ENCODE peak calls at places on chromosomes 1 and 21, in five cellular contexts. One of them, this sample, is unnamed.

GRCh38 chr1:18636762-18637552 is 6.3 kb downstream of the PAX7 start:
- DNase-seq in IMR-90: no peak
- DNase-seq in ovary: no peak
- DNase-seq in uterus: no peak
- DNase-seq in adrenal gland: no peak
- DNase-seq in this sample: no peak

GRCh38 chr1:39566441-39567137 is 10.0 kb downstream of the PABPC4 start:
- DNase-seq in ovary: no peak
- DNase-seq in uterus: no peak
- DNase-seq in adrenal gland: no peak
- DNase-seq in IMR-90: no peak
- DNase-seq in this sample: no peak

GRCh38 chr1:92690212-92690906 is 94.5 kb downstream of the EVI5 start:
- DNase-seq in adrenal gland: no peak
- DNase-seq in IMR-90: no peak
- DNase-seq in ovary: no peak
- DNase-seq in uterus: no peak
- DNase-seq in this sample: no peak

GRCh38 chr1:81192647-81193642 is 607.8 kb upstream of the ADGRL2 start:
- DNase-seq in adrenal gland: peak
- DNase-seq in ovary: no peak
- DNase-seq in IMR-90: no peak
- DNase-seq in uterus: no peak
- DNase-seq in this sample: no peak

GRCh38 chr1:119966020-119966419 is 69.7 kb upstream of the ADAM30 start:
- DNase-seq in adrenal gland: no peak
- DNase-seq in uterus: no peak
- DNase-seq in ovary: no peak
- DNase-seq in IMR-90: peak
- DNase-seq in this sample: no peak

GRCh38 chr1:19423130-19423529 is 62.2 kb downstream of the CAPZB start:
- DNase-seq in uterus: no peak
- DNase-seq in IMR-90: no peak
- DNase-seq in adrenal gland: no peak
- DNase-seq in ovary: peak
- DNase-seq in this sample: no peak

GRCh38 chr1:1318131-1318652 is 6.3 kb downstream of the INTS11 start:
- DNase-seq in ovary: peak
- DNase-seq in adrenal gland: peak
- DNase-seq in IMR-90: peak
- DNase-seq in uterus: peak
- DNase-seq in this sample: peak

GRCh38 chr1:81681570-81681969 is 119.2 kb upstream of the ADGRL2 start:
- DNase-seq in uterus: no peak
- DNase-seq in ovary: no peak
- DNase-seq in IMR-90: peak
- DNase-seq in adrenal gland: peak
- DNase-seq in this sample: no peak

GRCh38 chr1:202143768-202144509 is 598 bp downstream of the ARL8A start:
- DNase-seq in IMR-90: no peak
- DNase-seq in ovary: peak
- DNase-seq in uterus: no peak
- DNase-seq in adrenal gland: peak
- DNase-seq in this sample: peak

GRCh38 chr1:166910396-166910994 is 34.4 kb upstream of the TADA1 start:
- DNase-seq in adrenal gland: peak
- DNase-seq in uterus: peak
- DNase-seq in ovary: no peak
- DNase-seq in IMR-90: peak
- DNase-seq in this sample: peak

DNA sequence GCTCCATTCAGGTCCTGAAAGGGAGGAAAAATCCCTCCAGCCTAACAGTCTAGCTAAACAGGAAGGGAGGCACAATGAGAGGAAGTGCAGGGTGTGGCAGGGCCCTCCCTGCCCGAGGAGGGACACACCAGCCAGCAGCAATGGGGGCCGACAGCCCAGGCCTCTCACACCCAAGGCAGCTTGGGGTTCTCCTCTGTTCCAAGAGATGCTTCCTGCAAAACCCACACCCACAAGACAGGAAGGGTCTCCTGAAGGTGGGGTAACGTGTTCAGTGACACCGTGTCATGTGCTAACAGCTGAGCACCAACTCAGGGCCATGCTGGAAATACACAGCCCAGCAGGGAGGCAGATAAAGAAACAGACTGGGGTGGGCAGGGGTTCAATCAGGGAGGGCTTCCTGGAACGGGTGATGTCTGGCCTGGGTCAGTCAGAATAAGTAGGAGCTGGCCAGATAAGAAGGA is 10.2 kb downstream of the ECE1 start:
- DNase-seq in IMR-90: no peak
- DNase-seq in uterus: peak
- DNase-seq in ovary: no peak
- DNase-seq in adrenal gland: no peak
- DNase-seq in this sample: no peak
- TF ChIP-seq POLR2A in IMR-90: no peak
- TF ChIP-seq POLR2A in uterus: no peak
- TF ChIP-seq POLR2A in ovary: no peak
- TF ChIP-seq POLR2A in adrenal gland: no peak
- TF ChIP-seq POLR2A in this sample: no peak

GRCh38 chr1:67830928-67831596 is 2.2 kb downstream of the GNG12 start:
- DNase-seq in adrenal gland: no peak
- DNase-seq in ovary: no peak
- DNase-seq in uterus: no peak
- DNase-seq in IMR-90: no peak
- DNase-seq in this sample: no peak
- H3K27ac ChIP-seq in adrenal gland: peak
- H3K27ac ChIP-seq in ovary: peak
- H3K27ac ChIP-seq in uterus: peak
- H3K27ac ChIP-seq in IMR-90: peak
- H3K27ac ChIP-seq in this sample: peak

GRCh38 chr1:42454409-42454808 is 1.4 kb downstream of the ZMYND12 start:
- DNase-seq in IMR-90: no peak
- DNase-seq in adrenal gland: no peak
- DNase-seq in ovary: no peak
- DNase-seq in uterus: no peak
- DNase-seq in this sample: no peak

GRCh38 chr1:42456010-42456753 is at the start of the genes PPCS and ZMYND12:
- DNase-seq in uterus: peak
- DNase-seq in ovary: peak
- DNase-seq in adrenal gland: peak
- DNase-seq in IMR-90: peak
- DNase-seq in this sample: peak

GRCh38 chr1:42453386-42453785 is 2.4 kb downstream of the ZMYND12 start:
- DNase-seq in IMR-90: no peak
- DNase-seq in adrenal gland: no peak
- DNase-seq in uterus: no peak
- DNase-seq in ovary: no peak
- DNase-seq in this sample: no peak

DNA sequence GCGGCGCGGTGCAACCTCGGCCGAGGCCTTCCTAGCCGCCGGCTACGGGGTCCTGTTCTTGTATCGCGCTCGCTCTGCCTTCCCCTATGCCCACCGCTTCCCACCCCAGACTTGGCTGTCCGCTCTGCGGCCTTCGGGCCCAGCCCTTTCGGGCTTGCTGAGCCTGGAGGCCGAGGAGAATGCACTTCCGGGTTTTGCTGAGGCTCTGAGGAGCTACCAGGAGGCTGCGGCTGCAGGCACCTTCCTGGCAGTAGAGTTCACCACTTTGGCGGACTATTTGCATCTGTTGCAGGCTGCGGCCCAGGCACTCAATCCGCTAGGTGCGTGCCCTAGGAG is 379 bp downstream of the PPCS start:
- DNase-seq in IMR-90: peak
- DNase-seq in uterus: no peak
- DNase-seq in ovary: no peak
- DNase-seq in adrenal gland: peak
- DNase-seq in this sample: peak
- TF ChIP-seq POLR2A in IMR-90: no peak
- TF ChIP-seq POLR2A in uterus: no peak
- TF ChIP-seq POLR2A in ovary: no peak
- TF ChIP-seq POLR2A in adrenal gland: no peak
- TF ChIP-seq POLR2A in this sample: no peak

GRCh38 chr1:77373702-77374101 is 91.9 kb downstream of the AK5 start:
- DNase-seq in ovary: no peak
- DNase-seq in uterus: no peak
- DNase-seq in IMR-90: no peak
- DNase-seq in adrenal gland: no peak
- DNase-seq in this sample: no peak

GRCh38 chr1:77371396-77371795 is 89.6 kb downstream of the AK5 start:
- DNase-seq in uterus: no peak
- DNase-seq in IMR-90: peak
- DNase-seq in ovary: no peak
- DNase-seq in adrenal gland: no peak
- DNase-seq in this sample: no peak

GRCh38 chr1:77370588-77371306 is 88.9 kb downstream of the AK5 start:
- DNase-seq in IMR-90: peak
- DNase-seq in adrenal gland: no peak
- DNase-seq in ovary: no peak
- DNase-seq in uterus: no peak
- DNase-seq in this sample: no peak

GRCh38 chr1:77375541-77375940 is 93.7 kb downstream of the AK5 start:
- DNase-seq in IMR-90: no peak
- DNase-seq in ovary: no peak
- DNase-seq in uterus: no peak
- DNase-seq in adrenal gland: no peak
- DNase-seq in this sample: no peak

GRCh38 chr1:77370161-77370560 is 88.3 kb downstream of the AK5 start:
- DNase-seq in ovary: no peak
- DNase-seq in uterus: no peak
- DNase-seq in adrenal gland: no peak
- DNase-seq in IMR-90: peak
- DNase-seq in this sample: no peak
- H3K27ac ChIP-seq in ovary: no peak
- H3K27ac ChIP-seq in uterus: no peak
- H3K27ac ChIP-seq in adrenal gland: no peak
- H3K27ac ChIP-seq in IMR-90: peak
- H3K27ac ChIP-seq in this sample: no peak

GRCh38 chr21:38806942-38807284 is 1.2 kb downstream of the ETS2 start:
- DNase-seq in IMR-90: peak
- DNase-seq in adrenal gland: no peak
- DNase-seq in uterus: no peak
- DNase-seq in ovary: no peak
- DNase-seq in this sample: no peak
- TF ChIP-seq POLR2A in IMR-90: peak
- TF ChIP-seq POLR2A in adrenal gland: no peak
- TF ChIP-seq POLR2A in uterus: no peak
- TF ChIP-seq POLR2A in ovary: no peak
- TF ChIP-seq POLR2A in this sample: no peak

GRCh38 chr21:45318146-45318555 is 30.5 kb upstream of the POFUT2 start:
- DNase-seq in adrenal gland: no peak
- DNase-seq in uterus: no peak
- DNase-seq in ovary: peak
- DNase-seq in IMR-90: no peak
- DNase-seq in this sample: peak
- H3K27ac ChIP-seq in adrenal gland: no peak
- H3K27ac ChIP-seq in uterus: peak
- H3K27ac ChIP-seq in ovary: no peak
- H3K27ac ChIP-seq in IMR-90: peak
- H3K27ac ChIP-seq in this sample: peak

GRCh38 chr1:27727126-27727525 is 1.4 kb downstream of the FAM76A start:
- DNase-seq in uterus: no peak
- DNase-seq in IMR-90: peak
- DNase-seq in ovary: no peak
- DNase-seq in adrenal gland: no peak
- DNase-seq in this sample: no peak

GRCh38 chr1:27726173-27726793 is 522 bp downstream of the FAM76A start:
- DNase-seq in uterus: peak
- DNase-seq in IMR-90: peak
- DNase-seq in adrenal gland: peak
- DNase-seq in ovary: peak
- DNase-seq in this sample: peak

GRCh38 chr1:27724961-27725373 is 794 bp upstream of the FAM76A start:
- DNase-seq in adrenal gland: peak
- DNase-seq in ovary: peak
- DNase-seq in IMR-90: no peak
- DNase-seq in uterus: no peak
- DNase-seq in this sample: peak

DNA sequence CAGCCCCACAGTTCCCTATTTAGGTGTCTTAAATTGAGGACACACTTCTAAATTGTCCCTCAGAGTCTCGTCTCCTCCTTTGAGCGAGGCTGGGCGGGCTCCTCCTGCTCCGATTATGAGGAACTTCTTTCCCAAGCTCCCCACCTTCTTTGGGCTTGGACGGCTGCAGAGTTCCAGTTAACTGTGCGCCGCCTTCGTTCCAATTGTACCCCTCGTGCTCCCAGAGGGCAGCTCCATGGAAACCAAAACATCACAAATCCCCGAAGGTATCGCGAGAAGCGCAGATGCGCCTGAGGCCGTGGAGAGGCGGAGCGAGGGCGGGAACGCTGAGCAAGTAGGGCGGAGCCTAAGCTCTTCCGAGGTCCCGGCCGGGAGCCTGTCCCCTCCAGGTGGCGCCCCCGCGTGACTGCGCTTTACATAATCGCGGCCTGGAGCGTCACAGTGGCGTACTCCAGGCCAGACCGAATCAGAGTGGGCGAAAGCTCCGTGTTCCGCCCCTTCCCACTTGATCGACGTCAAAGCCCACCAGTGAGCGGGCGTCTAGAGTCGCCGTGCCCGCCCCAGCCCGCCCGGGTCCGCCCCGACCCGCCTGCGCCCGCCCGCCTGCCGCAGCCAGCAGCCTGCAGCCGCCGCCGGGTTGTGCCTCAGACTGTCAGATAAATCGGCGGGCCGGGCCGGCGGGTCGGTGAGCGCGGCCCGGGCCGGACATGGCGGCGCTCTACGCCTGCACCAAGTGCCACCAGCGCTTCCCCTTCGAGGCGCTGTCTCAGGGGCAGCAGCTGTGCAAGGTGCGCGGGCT is at the start of gene FAM76A:
- DNase-seq in ovary: peak
- DNase-seq in IMR-90: peak
- DNase-seq in adrenal gland: peak
- DNase-seq in uterus: peak
- DNase-seq in this sample: peak
- TF ChIP-seq POLR2A in ovary: peak
- TF ChIP-seq POLR2A in IMR-90: peak
- TF ChIP-seq POLR2A in adrenal gland: peak
- TF ChIP-seq POLR2A in uterus: peak
- TF ChIP-seq POLR2A in this sample: no peak

GRCh38 chr21:26965567-26966359 is 1.1 kb downstream of the ADAMTS5 start:
- DNase-seq in IMR-90: peak
- DNase-seq in uterus: peak
- DNase-seq in adrenal gland: no peak
- DNase-seq in ovary: peak
- DNase-seq in this sample: peak
- H3K27ac ChIP-seq in IMR-90: peak
- H3K27ac ChIP-seq in uterus: peak
- H3K27ac ChIP-seq in adrenal gland: no peak
- H3K27ac ChIP-seq in ovary: peak
- H3K27ac ChIP-seq in this sample: peak

GRCh38 chr1:224402472-224403035 is 32.0 kb downstream of the WDR26 start:
- DNase-seq in uterus: no peak
- DNase-seq in IMR-90: no peak
- DNase-seq in ovary: no peak
- DNase-seq in adrenal gland: no peak
- DNase-seq in this sample: no peak

DNA sequence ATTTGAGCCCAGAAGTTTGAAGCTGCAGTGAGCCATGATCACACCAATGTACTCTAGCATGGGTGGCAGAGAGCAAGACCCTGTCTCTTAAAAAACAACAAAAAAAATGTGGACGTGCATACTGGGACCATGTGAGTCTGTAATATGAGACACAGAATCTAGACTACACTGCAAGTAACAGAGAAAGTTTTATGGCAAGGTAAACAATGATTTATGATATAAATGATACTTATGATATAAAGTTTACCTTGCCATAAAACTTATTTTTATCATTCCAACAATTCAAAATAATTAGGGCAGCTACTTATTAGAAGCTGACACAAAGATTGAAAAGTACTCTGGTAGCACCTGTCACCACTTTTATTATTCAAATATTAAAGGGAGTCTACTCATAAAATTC is 34.7 kb downstream of the WDR26 start:
- DNase-seq in uterus: no peak
- DNase-seq in adrenal gland: no peak
- DNase-seq in ovary: no peak
- DNase-seq in IMR-90: no peak
- DNase-seq in this sample: no peak
- TF ChIP-seq POLR2A in uterus: no peak
- TF ChIP-seq POLR2A in adrenal gland: no peak
- TF ChIP-seq POLR2A in ovary: no peak
- TF ChIP-seq POLR2A in IMR-90: no peak
- TF ChIP-seq POLR2A in this sample: no peak

This sample was measured in sigmoid colon.